ENCODE peak calls at places on chromosome 4, in five cellular contexts. V, B, O, Y and H are unnamed samples.

GRCh38 chr4:22987861-22988260 is 295.1 kb downstream of the GBA3 start:
- DNase-seq in O (no peak), Y (no peak), V (peak), B (no peak), H (peak)

GRCh38 chr4:184812651-184813181 is 13.1 kb downstream of the ACSL1 start:
- DNase-seq in O (no peak), Y (no peak), B (peak), V (peak), H (peak)

GRCh38 chr4:36532670-36533373 is 251.4 kb downstream of the DTHD1 start:
- DNase-seq in Y (no peak), O (no peak), B (no peak), V (peak), H (peak)

GRCh38 chr4:26145212-26145611 is 175.6 kb upstream of the RBPJ start:
- DNase-seq in V (no peak), Y (no peak), O (no peak), B (no peak), H (no peak)

GRCh38 chr4:138602664-138603063 is 360.5 kb upstream of the SLC7A11 start:
- DNase-seq in Y (no peak), O (no peak), B (no peak), V (peak), H (no peak)

GRCh38 chr4:71181332-71181731 is 157.5 kb upstream of the SLC4A4 start:
- DNase-seq in V (no peak), Y (no peak), O (no peak), B (no peak), H (no peak)

GRCh38 chr4:189001283-189001970 is 862.2 kb downstream of the TRIML1 start:
- DNase-seq in Y (no peak), O (no peak), B (no peak), V (no peak), H (no peak)

GRCh38 chr4:37909690-37910486 is 19.0 kb downstream of the TBC1D1 start:
- DNase-seq in V (no peak), B (no peak), Y (no peak), O (no peak), H (no peak)

GRCh38 chr4:173218411-173219125 is 50.0 kb downstream of the GALNT7 start:
- DNase-seq in B (no peak), O (no peak), V (peak), Y (no peak), H (no peak)

GRCh38 chr4:177235026-177235425 is 74.6 kb upstream of the NEIL3 start:
- DNase-seq in O (no peak), Y (no peak), V (peak), B (no peak), H (peak)

GRCh38 chr4:159927781-159928180 is 824.9 kb downstream of the RAPGEF2 start:
- DNase-seq in V (no peak), Y (no peak), B (no peak), O (no peak), H (no peak)

GRCh38 chr4:13640149-13640671 is 12.7 kb upstream of the BOD1L1 start:
- DNase-seq in O (no peak), B (no peak), V (peak), Y (no peak), H (peak)

GRCh38 chr4:101183224-101183623 is 164.1 kb downstream of the PPP3CA start:
- DNase-seq in V (no peak), O (no peak), B (no peak), Y (no peak), H (no peak)

GRCh38 chr4:168885416-168885815 is 124.6 kb downstream of the CBR4 start:
- DNase-seq in V (no peak), Y (no peak), O (no peak), B (no peak), H (no peak)

GRCh38 chr4:104938624-104939023 is 208.1 kb upstream of the TET2 start:
- DNase-seq in Y (no peak), O (no peak), V (no peak), B (no peak), H (no peak)

GRCh38 chr4:153790962-153791551 is 2.2 kb upstream of the SFRP2 start:
- DNase-seq in O (no peak), Y (peak), V (peak), B (peak), H (peak)

GRCh38 chr4:82905205-82905604 is 4.7 kb downstream of the THAP9 start:
- DNase-seq in O (no peak), Y (peak), B (no peak), V (peak), H (peak)

GRCh38 chr4:108972613-108973283 is 209.9 kb upstream of the ETNPPL start:
- DNase-seq in B (no peak), Y (no peak), O (no peak), V (no peak), H (no peak)

GRCh38 chr4:141046255-141046654 is 87.0 kb downstream of the RNF150 start:
- DNase-seq in O (no peak), B (no peak), V (peak), Y (no peak), H (peak)

GRCh38 chr4:1249731-1250526 is 999 bp upstream of the CTBP1 start:
- DNase-seq in B (peak), V (peak), O (peak), Y (peak), H (peak)

GRCh38 chr4:24226667-24227066 is 336.8 kb upstream of the PPARGC1A start:
- DNase-seq in V (peak), O (no peak), B (no peak), Y (no peak), H (no peak)

GRCh38 chr4:139015948-139016451 is 419 bp downstream of the NOCT start:
- DNase-seq in B (no peak), Y (no peak), O (peak), V (peak), H (no peak)

GRCh38 chr4:48237996-48238645 is 31.5 kb downstream of the TEC start:
- DNase-seq in O (no peak), B (no peak), V (no peak), Y (no peak), H (peak)

GRCh38 chr4:44446801-44447562 is 1.6 kb downstream of the KCTD8 start:
- DNase-seq in Y (no peak), V (no peak), O (no peak), B (no peak), H (no peak)

GRCh38 chr4:89807441-89808140 is 29.4 kb downstream of the SNCA start:
- DNase-seq in Y (no peak), V (no peak), O (no peak), B (no peak), H (no peak)

GRCh38 chr4:966266-967112 is 6.9 kb downstream of the DGKQ start:
- DNase-seq in Y (no peak), O (no peak), V (no peak), B (no peak), H (no peak)

GRCh38 chr4:186598686-186599085 is 43.3 kb upstream of the MTNR1A start:
- DNase-seq in B (no peak), O (no peak), Y (no peak), V (no peak), H (no peak)

GRCh38 chr4:111216791-111217190 is 593.9 kb upstream of the PITX2 start:
- DNase-seq in O (no peak), Y (no peak), V (no peak), B (no peak), H (no peak)

GRCh38 chr4:102675142-102675541 is 85.6 kb downstream of the MANBA start:
- DNase-seq in O (no peak), V (peak), Y (no peak), B (no peak), H (no peak)

GRCh38 chr4:189988892-189989431 is 38.1 kb downstream of the FRG2 start:
- DNase-seq in Y (no peak), V (no peak), O (no peak), B (no peak), H (no peak)

GRCh38 chr4:16226816-16227461 is 668 bp upstream of the TAPT1 start:
- DNase-seq in B (peak), O (peak), V (peak), Y (peak), H (peak)

GRCh38 chr4:142773505-142773904 is 72.6 kb downstream of the INPP4B start:
- DNase-seq in V (no peak), Y (no peak), O (no peak), B (no peak), H (no peak)

GRCh38 chr4:64718091-64718490 is 308.8 kb upstream of the TECRL start:
- DNase-seq in V (peak), O (no peak), B (no peak), Y (no peak), H (peak)

GRCh38 chr4:133145758-133146157 is 3.3 kb upstream of the PCDH10 start:
- DNase-seq in Y (no peak), V (no peak), B (no peak), O (no peak), H (no peak)

GRCh38 chr4:184280104-184280503 is 62.4 kb upstream of the ENPP6 start:
- DNase-seq in O (no peak), B (no peak), Y (no peak), V (no peak), H (no peak)

GRCh38 chr4:170026253-170026991 is at the start of gene MFAP3L:
- DNase-seq in O (peak), B (peak), V (peak), Y (peak), H (peak)
- TF ChIP-seq CTCF in O (no peak), B (no peak), V (no peak), Y (no peak), H (no peak)

DNA sequence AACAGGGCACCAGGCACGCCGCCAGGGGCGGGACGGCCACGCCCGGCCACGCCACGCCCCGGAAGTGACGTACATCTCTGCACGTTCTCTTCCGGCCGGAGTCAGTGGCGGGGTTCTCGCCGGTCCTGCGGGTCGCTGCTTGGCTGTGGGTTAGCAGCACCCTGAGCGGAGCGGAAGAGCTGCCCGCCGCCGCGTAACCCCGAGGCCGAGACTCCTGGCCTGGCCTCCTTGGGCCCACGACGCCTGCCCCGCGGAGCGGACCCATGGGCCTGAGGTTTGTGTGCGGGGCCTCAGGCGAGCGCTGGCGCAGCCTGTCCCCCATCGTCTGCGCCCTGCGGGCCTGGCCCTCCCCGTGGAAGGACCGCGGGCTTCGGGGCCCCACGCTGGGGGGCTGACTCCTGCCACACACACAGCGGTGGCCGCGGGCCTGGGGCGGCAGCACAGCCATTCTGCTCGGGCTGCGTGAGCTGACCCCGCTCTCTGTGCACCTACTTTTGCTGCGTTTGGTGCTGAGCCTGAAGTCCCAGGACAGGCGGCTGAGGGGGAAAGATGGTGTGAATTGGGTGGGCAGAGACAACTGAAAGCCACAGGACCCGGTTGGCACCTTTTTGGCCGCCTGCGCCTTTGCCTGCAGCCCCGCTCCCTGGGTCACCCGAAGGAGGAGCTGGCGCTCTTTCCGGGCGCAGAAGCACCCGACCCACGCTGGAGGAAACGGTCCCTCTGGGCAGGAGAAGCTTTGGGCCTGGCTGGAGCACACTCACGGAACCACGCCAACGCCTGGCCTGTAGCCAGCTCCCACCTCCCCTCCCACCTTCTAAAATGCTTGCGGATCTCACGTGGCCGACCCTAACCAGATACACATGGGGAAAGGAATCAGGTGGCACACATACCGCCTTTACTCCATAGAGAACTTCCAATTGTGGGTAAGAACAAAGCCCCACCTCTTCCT is 28.1 kb downstream of the NOP14 start:
- DNase-seq in O (peak), V (peak), B (peak), Y (peak), H (peak)
- TF ChIP-seq CTCF in O (no peak), V (no peak), B (no peak), Y (no peak), H (no peak)

GRCh38 chr4:127810551-127810950 is 28.4 kb downstream of the HSPA4L start:
- DNase-seq in Y (no peak), O (no peak), V (no peak), B (no peak), H (no peak)

DNA sequence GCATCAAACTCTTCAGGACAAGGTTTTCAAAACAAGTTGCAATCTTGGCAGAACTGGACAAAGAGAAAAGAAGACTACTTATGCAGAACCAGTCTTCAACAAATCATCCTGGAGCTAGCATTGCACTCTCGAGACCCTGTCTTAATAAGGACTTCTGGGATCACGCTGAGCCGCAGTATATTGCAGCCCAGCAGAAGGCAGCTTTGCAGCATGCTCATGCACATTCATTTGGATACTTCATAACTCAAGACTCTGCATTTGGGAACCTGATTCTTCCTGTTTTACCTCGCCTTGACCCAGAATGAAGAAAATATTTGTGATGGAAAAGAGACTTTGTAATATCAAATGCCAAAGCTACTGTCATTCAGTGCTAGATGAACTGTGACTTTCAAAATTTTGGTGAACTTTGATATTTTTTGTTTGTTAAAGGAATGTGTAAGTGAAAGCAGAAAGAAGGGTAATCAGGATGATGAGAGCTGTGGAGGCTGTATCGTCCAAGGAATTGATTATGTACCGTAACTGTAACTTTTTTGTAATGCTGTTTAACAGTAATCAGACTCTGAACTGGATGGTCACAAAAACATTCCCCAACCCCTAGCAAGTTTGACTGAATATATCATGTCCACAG is 27.2 kb downstream of the HSPA4L start:
- DNase-seq in Y (no peak), V (peak), B (no peak), O (no peak), H (no peak)
- TF ChIP-seq CTCF in Y (peak), V (peak), B (no peak), O (no peak), H (no peak)

DNA sequence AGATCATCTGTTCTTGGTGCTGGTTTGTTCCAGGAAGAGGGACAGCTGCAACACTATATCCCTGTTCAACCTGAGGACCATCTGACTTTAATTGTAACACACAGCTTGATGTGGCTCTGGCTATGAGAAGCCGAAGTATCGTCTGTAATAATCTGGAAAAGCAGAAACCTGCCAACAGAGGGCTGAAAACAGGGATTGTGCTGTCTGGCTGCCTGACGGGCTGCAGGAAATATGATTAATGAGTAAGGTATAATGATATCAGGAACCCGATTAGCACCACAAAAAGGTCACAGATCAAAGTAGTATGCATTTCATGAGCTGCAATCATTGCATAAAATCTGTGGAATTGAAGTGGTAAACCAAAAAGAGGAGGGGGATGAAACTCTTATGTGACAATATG is 170.4 kb upstream of the MAB21L2 start:
- DNase-seq in Y (no peak), V (peak), O (no peak), B (no peak), H (no peak)
- TF ChIP-seq CTCF in Y (no peak), V (no peak), O (no peak), B (no peak), H (no peak)

DNA sequence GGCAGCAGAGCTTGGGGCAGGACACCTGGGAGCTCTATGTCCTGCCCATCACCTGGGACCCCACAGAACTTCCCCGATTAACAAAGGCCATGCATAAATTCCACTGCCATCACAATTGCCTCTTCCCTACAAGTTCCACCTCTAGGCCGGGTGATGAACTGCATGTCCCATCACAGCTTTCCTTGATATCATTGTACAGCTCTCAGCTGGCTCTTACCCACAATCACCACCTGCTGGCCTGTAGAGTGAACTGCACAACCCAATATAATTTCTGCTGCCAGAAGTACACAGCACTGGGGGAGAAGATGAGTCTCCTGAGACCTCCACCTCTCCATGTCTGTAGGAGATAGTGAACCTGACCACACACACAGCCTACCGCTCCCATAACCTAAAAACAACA is 285.0 kb upstream of the AADAT start:
- DNase-seq in V (no peak), B (no peak), Y (peak), O (no peak), H (peak)
- TF ChIP-seq CTCF in V (peak), B (no peak), Y (peak), O (no peak), H (peak)

GRCh38 chr4:3786196-3786869 is 20.1 kb downstream of the ADRA2C start:
- DNase-seq in V (no peak), B (no peak), O (no peak), Y (no peak), H (no peak)
- TF ChIP-seq CTCF in V (no peak), B (no peak), O (no peak), Y (no peak), H (no peak)

GRCh38 chr4:76087007-76087769 is 12.7 kb downstream of the ART3 start:
- DNase-seq in V (peak), B (no peak), O (no peak), Y (no peak), H (peak)
- TF ChIP-seq CTCF in V (peak), B (no peak), O (peak), Y (peak), H (peak)